ENCODE peak calls at places on chromosome 1, in seven cellular contexts. D is NCI-H146; G is NCI-H69; R is A549; T is CD8-positive, alpha-beta T cell; O is tibial artery; H is neural crest cell. J is an unnamed sample.

GRCh38 chr1:63922848-63923247 is 149.0 kb downstream of the ROR1 start:
- DNase-seq in O (no peak), T (no peak), R (no peak), H (no peak), D (no peak), G (no peak), J (no peak)

GRCh38 chr1:192235127-192235526 is 76.9 kb downstream of the RGS18 start:
- DNase-seq in D (no peak), O (no peak), T (no peak), H (no peak), G (peak), R (no peak), J (no peak)

GRCh38 chr1:3773572-3774502 is 1.3 kb downstream of the SMIM1 start:
- DNase-seq in D (no peak), O (no peak), G (no peak), R (no peak), H (no peak), T (no peak), J (no peak)

GRCh38 chr1:18957136-18957521 is 653 bp upstream of the IFFO2 start:
- DNase-seq in R (no peak), T (no peak), G (no peak), H (no peak), D (no peak), O (no peak), J (peak)

GRCh38 chr1:62337535-62337784 is 18.2 kb upstream of the KANK4 start:
- DNase-seq in R (no peak), G (no peak), T (no peak), O (no peak), H (no peak), D (no peak), J (no peak)

GRCh38 chr1:8595919-8596318 is 221.5 kb downstream of the RERE start:
- DNase-seq in T (no peak), H (no peak), G (no peak), R (no peak), O (no peak), D (no peak), J (no peak)

GRCh38 chr1:18241932-18242331 is 134.3 kb downstream of the IGSF21 start:
- DNase-seq in T (no peak), G (peak), O (no peak), H (no peak), D (no peak), R (no peak), J (no peak)

GRCh38 chr1:31798433-31799195 is 17.2 kb downstream of the SPOCD1 start:
- DNase-seq in T (no peak), R (peak), H (no peak), G (peak), O (peak), D (no peak), J (no peak)

GRCh38 chr1:114181356-114181755 is 27.7 kb upstream of the SYT6 start:
- DNase-seq in R (no peak), T (no peak), H (no peak), O (no peak), G (no peak), D (no peak), J (no peak)

GRCh38 chr1:204077979-204078696 is 5.2 kb downstream of the SOX13 start:
- DNase-seq in G (peak), D (peak), T (no peak), H (no peak), R (peak), O (no peak), J (peak)

GRCh38 chr1:174262747-174263241 is 103.5 kb downstream of the RABGAP1L start:
- DNase-seq in H (peak), D (peak), R (peak), G (peak), O (no peak), T (no peak), J (no peak)

GRCh38 chr1:26907071-26907922 is 6.5 kb downstream of the NR0B2 start:
- DNase-seq in T (no peak), G (peak), H (no peak), D (peak), R (peak), O (no peak), J (no peak)

GRCh38 chr1:228140724-228141081 is 624 bp downstream of the GUK1 start:
- DNase-seq in H (no peak), R (no peak), G (no peak), T (no peak), D (no peak), O (no peak), J (no peak)

GRCh38 chr1:225424562-225425210 is 3.2 kb downstream of the LBR start:
- DNase-seq in G (no peak), H (no peak), R (no peak), D (no peak), T (no peak), O (no peak), J (no peak)

GRCh38 chr1:227318852-227319607 is 738 bp upstream of the CDC42BPA start:
- DNase-seq in G (peak), D (peak), O (peak), H (peak), T (no peak), R (peak), J (peak)

GRCh38 chr1:109240158-109241152 is 8.9 kb upstream of the CELSR2 start:
- DNase-seq in H (no peak), D (peak), R (no peak), O (no peak), G (peak), T (peak), J (no peak)